ENCODE peak calls at places on chromosomes 1 and 21, in ten cellular contexts. One of them, this sample, is unnamed.
A peak's percentile ranks its signal among the peaks of the same experiment; 100 is the strongest.

GRCh38 chr1:54356680-54357147 is 49.5 kb downstream of the SSBP3 start:
- DNase-seq in H9: no peak
- DNase-seq in cardiac muscle cell: no peak
- DNase-seq in transverse colon: no peak
- DNase-seq in upper lobe of right lung: no peak
- DNase-seq in MM.1S: no peak
- DNase-seq in left lung: no peak
- DNase-seq in right cardiac atrium: no peak
- DNase-seq in aorta: peak; percentile 48
- DNase-seq in small intestine: no peak
- DNase-seq in this sample: no peak

GRCh38 chr1:232140419-232141166 is 489.3 kb downstream of the SIPA1L2 start:
- DNase-seq in H9: peak; percentile 63
- DNase-seq in cardiac muscle cell: no peak
- DNase-seq in transverse colon: no peak
- DNase-seq in upper lobe of right lung: no peak
- DNase-seq in MM.1S: no peak
- DNase-seq in left lung: no peak
- DNase-seq in right cardiac atrium: no peak
- DNase-seq in aorta: no peak
- DNase-seq in small intestine: no peak
- DNase-seq in this sample: no peak

GRCh38 chr1:94109478-94109877 is 11.5 kb downstream of the ABCA4 start:
- DNase-seq in H9: no peak
- DNase-seq in cardiac muscle cell: no peak
- DNase-seq in transverse colon: no peak
- DNase-seq in upper lobe of right lung: no peak
- DNase-seq in MM.1S: no peak
- DNase-seq in left lung: no peak
- DNase-seq in right cardiac atrium: no peak
- DNase-seq in aorta: no peak
- DNase-seq in small intestine: no peak
- DNase-seq in this sample: no peak

GRCh38 chr1:90761156-90761555 is 44.1 kb upstream of the BARHL2 start:
- DNase-seq in H9: peak; percentile 29
- DNase-seq in cardiac muscle cell: no peak
- DNase-seq in transverse colon: no peak
- DNase-seq in upper lobe of right lung: no peak
- DNase-seq in MM.1S: no peak
- DNase-seq in left lung: no peak
- DNase-seq in right cardiac atrium: no peak
- DNase-seq in aorta: no peak
- DNase-seq in small intestine: no peak
- DNase-seq in this sample: no peak

GRCh38 chr1:93567255-93567918 is 114.2 kb downstream of the BCAR3 start:
- DNase-seq in H9: no peak
- DNase-seq in cardiac muscle cell: peak; percentile 97
- DNase-seq in transverse colon: no peak
- DNase-seq in upper lobe of right lung: no peak
- DNase-seq in MM.1S: no peak
- DNase-seq in left lung: no peak
- DNase-seq in right cardiac atrium: peak; percentile 74
- DNase-seq in aorta: no peak
- DNase-seq in small intestine: peak; percentile 89
- DNase-seq in this sample: peak; percentile 90

GRCh38 chr1:9315411-9316079 is 22.9 kb downstream of the SPSB1 start:
- DNase-seq in H9: no peak
- DNase-seq in cardiac muscle cell: peak; percentile 18
- DNase-seq in transverse colon: no peak
- DNase-seq in upper lobe of right lung: no peak
- DNase-seq in MM.1S: peak; percentile 52
- DNase-seq in left lung: peak; percentile 24
- DNase-seq in right cardiac atrium: no peak
- DNase-seq in aorta: peak; percentile 72
- DNase-seq in small intestine: no peak
- DNase-seq in this sample: no peak

GRCh38 chr1:237470712-237471310 is 419.9 kb downstream of the ZP4 start:
- DNase-seq in H9: peak; percentile 39
- DNase-seq in cardiac muscle cell: no peak
- DNase-seq in transverse colon: no peak
- DNase-seq in upper lobe of right lung: no peak
- DNase-seq in MM.1S: no peak
- DNase-seq in left lung: no peak
- DNase-seq in right cardiac atrium: peak; percentile 15
- DNase-seq in aorta: no peak
- DNase-seq in small intestine: peak; percentile 12
- DNase-seq in this sample: no peak

GRCh38 chr1:219917851-219918466 is 10.4 kb downstream of the SLC30A10 start:
- DNase-seq in H9: no peak
- DNase-seq in cardiac muscle cell: no peak
- DNase-seq in transverse colon: peak; percentile 19
- DNase-seq in upper lobe of right lung: no peak
- DNase-seq in MM.1S: no peak
- DNase-seq in left lung: no peak
- DNase-seq in right cardiac atrium: no peak
- DNase-seq in aorta: no peak
- DNase-seq in small intestine: peak; percentile 93
- DNase-seq in this sample: peak; percentile 41

GRCh38 chr1:201463071-201463552 is 5.9 kb downstream of the PHLDA3 start:
- DNase-seq in H9: peak; percentile 77
- DNase-seq in cardiac muscle cell: no peak
- DNase-seq in transverse colon: no peak
- DNase-seq in upper lobe of right lung: no peak
- DNase-seq in MM.1S: no peak
- DNase-seq in left lung: no peak
- DNase-seq in right cardiac atrium: no peak
- DNase-seq in aorta: no peak
- DNase-seq in small intestine: no peak
- DNase-seq in this sample: peak; percentile 17

GRCh38 chr1:59541161-59541560 is 244.3 kb downstream of the FGGY start:
- DNase-seq in H9: no peak
- DNase-seq in cardiac muscle cell: no peak
- DNase-seq in transverse colon: no peak
- DNase-seq in upper lobe of right lung: no peak
- DNase-seq in MM.1S: no peak
- DNase-seq in left lung: no peak
- DNase-seq in right cardiac atrium: no peak
- DNase-seq in aorta: no peak
- DNase-seq in small intestine: no peak
- DNase-seq in this sample: no peak

GRCh38 chr1:51950701-51951100 is 39.8 kb downstream of the RAB3B start:
- DNase-seq in H9: no peak
- DNase-seq in cardiac muscle cell: no peak
- DNase-seq in transverse colon: no peak
- DNase-seq in upper lobe of right lung: no peak
- DNase-seq in MM.1S: no peak
- DNase-seq in left lung: no peak
- DNase-seq in right cardiac atrium: no peak
- DNase-seq in aorta: no peak
- DNase-seq in small intestine: no peak
- DNase-seq in this sample: no peak

GRCh38 chr1:21362096-21362495 is 71.8 kb upstream of the ECE1 start:
- DNase-seq in H9: no peak
- DNase-seq in cardiac muscle cell: no peak
- DNase-seq in transverse colon: no peak
- DNase-seq in upper lobe of right lung: no peak
- DNase-seq in MM.1S: no peak
- DNase-seq in left lung: no peak
- DNase-seq in right cardiac atrium: no peak
- DNase-seq in aorta: peak; percentile 70
- DNase-seq in small intestine: no peak
- DNase-seq in this sample: no peak

GRCh38 chr1:147168626-147169058 is 3.6 kb downstream of the PRKAB2 start:
- DNase-seq in H9: no peak
- DNase-seq in cardiac muscle cell: peak; percentile 38
- DNase-seq in transverse colon: peak; percentile 73
- DNase-seq in upper lobe of right lung: no peak
- DNase-seq in MM.1S: no peak
- DNase-seq in left lung: no peak
- DNase-seq in right cardiac atrium: no peak
- DNase-seq in aorta: no peak
- DNase-seq in small intestine: peak; percentile 99
- DNase-seq in this sample: peak; percentile 71

GRCh38 chr21:44763451-44764318 is 37.9 kb downstream of the UBE2G2 start:
- DNase-seq in H9: no peak
- DNase-seq in cardiac muscle cell: no peak
- DNase-seq in transverse colon: peak; percentile 25
- DNase-seq in upper lobe of right lung: no peak
- DNase-seq in MM.1S: no peak
- DNase-seq in left lung: no peak
- DNase-seq in right cardiac atrium: no peak
- DNase-seq in aorta: no peak
- DNase-seq in small intestine: peak; percentile 14
- DNase-seq in this sample: no peak

GRCh38 chr1:160070243-160071163 is 543 bp upstream of the KCNJ10 start:
- DNase-seq in H9: peak; percentile 95
- DNase-seq in cardiac muscle cell: peak; percentile 62
- DNase-seq in transverse colon: peak; percentile 79
- DNase-seq in upper lobe of right lung: peak; percentile 88
- DNase-seq in MM.1S: peak; percentile 65
- DNase-seq in left lung: peak; percentile 91
- DNase-seq in right cardiac atrium: peak; percentile 84
- DNase-seq in aorta: peak; percentile 94
- DNase-seq in small intestine: peak; percentile 48
- DNase-seq in this sample: peak; percentile 75
- H3K4me1 ChIP-seq in H9: peaks cover 6% of the 10 kb centered on the region
- H3K4me1 ChIP-seq in cardiac muscle cell: peaks cover 8% of the 10 kb centered on the region
- H3K4me1 ChIP-seq in transverse colon: peaks cover 16% of the 10 kb centered on the region
- H3K4me1 ChIP-seq in upper lobe of right lung: peaks cover 5% of the 10 kb centered on the region
- H3K4me1 ChIP-seq in MM.1S: peaks cover 20% of the 10 kb centered on the region
- H3K4me1 ChIP-seq in left lung: peaks cover 4% of the 10 kb centered on the region
- H3K4me1 ChIP-seq in right cardiac atrium: no peaks in the 10 kb centered on the region
- H3K4me1 ChIP-seq in aorta: no peaks in the 10 kb centered on the region
- H3K4me1 ChIP-seq in small intestine: no peaks in the 10 kb centered on the region
- H3K4me1 ChIP-seq in this sample: no peaks in the 10 kb centered on the region

GRCh38 chr1:109301874-109302273 is 4.9 kb downstream of the MYBPHL start:
- DNase-seq in H9: no peak
- DNase-seq in cardiac muscle cell: no peak
- DNase-seq in transverse colon: no peak
- DNase-seq in upper lobe of right lung: no peak
- DNase-seq in MM.1S: no peak
- DNase-seq in left lung: no peak
- DNase-seq in right cardiac atrium: no peak
- DNase-seq in aorta: no peak
- DNase-seq in small intestine: no peak
- DNase-seq in this sample: no peak

GRCh38 chr1:109298666-109299086 is 8.1 kb downstream of the MYBPHL start:
- DNase-seq in H9: no peak
- DNase-seq in cardiac muscle cell: peak; percentile 52
- DNase-seq in transverse colon: no peak
- DNase-seq in upper lobe of right lung: peak; percentile 78
- DNase-seq in MM.1S: no peak
- DNase-seq in left lung: no peak
- DNase-seq in right cardiac atrium: peak; percentile 51
- DNase-seq in aorta: no peak
- DNase-seq in small intestine: no peak
- DNase-seq in this sample: no peak

GRCh38 chr1:109300650-109301151 is 6.1 kb downstream of the MYBPHL start:
- DNase-seq in H9: no peak
- DNase-seq in cardiac muscle cell: peak; percentile 56
- DNase-seq in transverse colon: no peak
- DNase-seq in upper lobe of right lung: no peak
- DNase-seq in MM.1S: no peak
- DNase-seq in left lung: no peak
- DNase-seq in right cardiac atrium: peak; percentile 30
- DNase-seq in aorta: no peak
- DNase-seq in small intestine: no peak
- DNase-seq in this sample: no peak

GRCh38 chr1:109299984-109300343 is 6.8 kb downstream of the MYBPHL start:
- DNase-seq in H9: no peak
- DNase-seq in cardiac muscle cell: no peak
- DNase-seq in transverse colon: no peak
- DNase-seq in upper lobe of right lung: no peak
- DNase-seq in MM.1S: no peak
- DNase-seq in left lung: no peak
- DNase-seq in right cardiac atrium: no peak
- DNase-seq in aorta: no peak
- DNase-seq in small intestine: no peak
- DNase-seq in this sample: no peak

GRCh38 chr1:109299087-109299983 is 7.5 kb downstream of the MYBPHL start:
- DNase-seq in H9: no peak
- DNase-seq in cardiac muscle cell: peak; percentile 94
- DNase-seq in transverse colon: no peak
- DNase-seq in upper lobe of right lung: no peak
- DNase-seq in MM.1S: no peak
- DNase-seq in left lung: no peak
- DNase-seq in right cardiac atrium: peak; percentile 77
- DNase-seq in aorta: no peak
- DNase-seq in small intestine: no peak
- DNase-seq in this sample: peak; percentile 35
- H3K4me1 ChIP-seq in H9: no peaks in the 10 kb centered on the region
- H3K4me1 ChIP-seq in cardiac muscle cell: peaks cover 19% of the 10 kb centered on the region
- H3K4me1 ChIP-seq in transverse colon: peaks cover 7% of the 10 kb centered on the region
- H3K4me1 ChIP-seq in upper lobe of right lung: peaks cover 23% of the 10 kb centered on the region
- H3K4me1 ChIP-seq in MM.1S: no peaks in the 10 kb centered on the region
- H3K4me1 ChIP-seq in left lung: peaks cover 13% of the 10 kb centered on the region
- H3K4me1 ChIP-seq in right cardiac atrium: peaks cover 29% of the 10 kb centered on the region
- H3K4me1 ChIP-seq in aorta: no peaks in the 10 kb centered on the region
- H3K4me1 ChIP-seq in small intestine: no peaks in the 10 kb centered on the region
- H3K4me1 ChIP-seq in this sample: peaks cover 16% of the 10 kb centered on the region

DNA sequence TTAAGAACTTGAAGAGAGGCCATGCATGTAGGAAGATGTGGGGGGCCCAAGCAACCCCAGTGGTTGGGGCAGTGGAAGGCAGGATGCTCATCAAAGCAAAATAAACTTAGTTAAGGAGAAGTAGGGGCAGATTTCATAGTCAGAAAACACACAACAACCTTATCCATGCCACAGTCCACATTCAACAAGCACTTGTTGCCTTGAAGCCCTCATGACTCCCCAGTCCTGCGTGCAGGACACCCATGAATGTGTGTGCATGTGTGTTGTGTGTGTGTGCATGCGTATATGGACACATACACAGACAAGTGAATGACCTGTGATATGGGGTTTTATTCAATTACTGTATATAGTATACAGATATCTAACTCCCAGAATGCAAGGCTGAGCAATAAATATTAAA is 186.9 kb downstream of the PSMG1 start:
- DNase-seq in H9: no peak
- DNase-seq in cardiac muscle cell: no peak
- DNase-seq in transverse colon: no peak
- DNase-seq in upper lobe of right lung: no peak
- DNase-seq in MM.1S: no peak
- DNase-seq in left lung: no peak
- DNase-seq in right cardiac atrium: no peak
- DNase-seq in aorta: no peak
- DNase-seq in small intestine: no peak
- DNase-seq in this sample: no peak
- H3K4me1 ChIP-seq in H9: no peaks in the 10 kb centered on the region
- H3K4me1 ChIP-seq in cardiac muscle cell: peaks cover 22% of the 10 kb centered on the region
- H3K4me1 ChIP-seq in transverse colon: peaks cover 35% of the 10 kb centered on the region
- H3K4me1 ChIP-seq in upper lobe of right lung: peaks cover 53% of the 10 kb centered on the region
- H3K4me1 ChIP-seq in MM.1S: no peaks in the 10 kb centered on the region
- H3K4me1 ChIP-seq in left lung: peaks cover 7% of the 10 kb centered on the region
- H3K4me1 ChIP-seq in right cardiac atrium: peaks cover 17% of the 10 kb centered on the region
- H3K4me1 ChIP-seq in aorta: no peaks in the 10 kb centered on the region
- H3K4me1 ChIP-seq in small intestine: peaks cover 8% of the 10 kb centered on the region
- H3K4me1 ChIP-seq in this sample: peaks cover 26% of the 10 kb centered on the region

DNA sequence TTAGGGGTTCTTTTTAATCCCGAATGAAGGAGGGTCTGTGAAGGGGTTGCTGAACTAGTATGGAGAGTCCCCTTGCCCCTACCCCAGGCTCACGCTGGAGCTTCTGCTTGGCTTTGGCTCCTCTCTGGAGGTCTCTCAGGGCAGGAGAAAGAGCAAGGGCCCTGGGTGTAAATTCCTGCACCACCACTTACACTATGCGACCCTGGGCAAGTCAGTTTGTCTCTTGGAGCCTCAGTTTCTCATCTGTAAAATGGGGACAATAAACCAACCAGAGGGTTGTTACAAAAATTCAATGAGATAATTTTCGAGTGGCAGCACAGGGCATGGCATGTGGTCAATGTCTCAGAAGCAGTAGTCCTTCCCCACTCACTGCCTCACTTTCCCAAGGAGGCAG is 11.4 kb downstream of the FOXO6 start:
- DNase-seq in H9: no peak
- DNase-seq in cardiac muscle cell: no peak
- DNase-seq in transverse colon: no peak
- DNase-seq in upper lobe of right lung: no peak
- DNase-seq in MM.1S: no peak
- DNase-seq in left lung: no peak
- DNase-seq in right cardiac atrium: no peak
- DNase-seq in aorta: no peak
- DNase-seq in small intestine: no peak
- DNase-seq in this sample: no peak
- H3K4me1 ChIP-seq in H9: peaks cover 23% of the 10 kb centered on the region
- H3K4me1 ChIP-seq in cardiac muscle cell: peaks cover 40% of the 10 kb centered on the region
- H3K4me1 ChIP-seq in transverse colon: peaks cover 12% of the 10 kb centered on the region
- H3K4me1 ChIP-seq in upper lobe of right lung: peaks cover 5% of the 10 kb centered on the region
- H3K4me1 ChIP-seq in MM.1S: no peaks in the 10 kb centered on the region
- H3K4me1 ChIP-seq in left lung: no peaks in the 10 kb centered on the region
- H3K4me1 ChIP-seq in right cardiac atrium: peaks cover 11% of the 10 kb centered on the region
- H3K4me1 ChIP-seq in aorta: no peaks in the 10 kb centered on the region
- H3K4me1 ChIP-seq in small intestine: no peaks in the 10 kb centered on the region
- H3K4me1 ChIP-seq in this sample: peaks cover 14% of the 10 kb centered on the region